ENCODE peak calls at places on chromosomes 11 and 22, in seven cellular contexts. U is NCI-H1417, L is kidney tubule cell, W is HT-29, H is Peyer's patch, R is WTC11, B is LoVo. D is an unnamed sample.

GRCh38 chr11:119832536-119832935 is 103.5 kb upstream of the NECTIN1 start:
- DNase-seq in U (peak), L (peak), W (peak), H (no peak), R (no peak), B (no peak), D (peak)

GRCh38 chr11:110907629-110908028 is 195.4 kb upstream of the ARHGAP20 start:
- DNase-seq in U (no peak), L (peak), W (peak), H (no peak), R (no peak), B (peak), D (peak)

GRCh38 chr22:32696089-32696488 is 105.4 kb upstream of the TIMP3 start:
- DNase-seq in U (no peak), L (no peak), W (no peak), H (no peak), R (no peak), B (no peak), D (no peak)

GRCh38 chr11:6635082-6635932 is 16.1 kb upstream of the TPP1 start:
- DNase-seq in U (no peak), L (peak), W (peak), H (no peak), R (no peak), B (peak), D (no peak)

GRCh38 chr11:128929991-128930390 is 12.7 kb downstream of the TP53AIP1 start:
- DNase-seq in U (no peak), L (peak), W (no peak), H (no peak), R (no peak), B (no peak), D (no peak)

GRCh38 chr22:17412232-17412631 is 43.0 kb downstream of the CECR2 start:
- DNase-seq in U (no peak), L (no peak), W (no peak), H (no peak), R (no peak), B (no peak), D (no peak)

GRCh38 chr11:68954970-68955958 is 25.5 kb downstream of the MRGPRD start:
- DNase-seq in U (no peak), L (peak), W (peak), H (no peak), R (no peak), B (no peak), D (peak)

GRCh38 chr11:117239295-117239694 is 6.8 kb downstream of the RNF214 start:
- DNase-seq in U (no peak), L (peak), W (no peak), H (no peak), R (no peak), B (no peak), D (no peak)

GRCh38 chr11:62137276-62137861 is 13.6 kb downstream of the INCENP start:
- DNase-seq in U (no peak), L (no peak), W (no peak), H (peak), R (no peak), B (no peak), D (no peak)

GRCh38 chr11:1116666-1117390 is 40.9 kb upstream of the MUC5AC start:
- DNase-seq in U (no peak), L (no peak), W (no peak), H (no peak), R (no peak), B (no peak), D (no peak)

GRCh38 chr11:38791346-38791961 is 2193.4 kb upstream of the RAG2 start:
- DNase-seq in U (peak), L (peak), W (peak), H (no peak), R (no peak), B (peak), D (peak)

GRCh38 chr11:85798361-85798760 is 12.6 kb downstream of the SYTL2 start:
- DNase-seq in U (no peak), L (peak), W (no peak), H (no peak), R (no peak), B (no peak), D (no peak)

GRCh38 chr11:115701284-115701875 is 197.2 kb upstream of the CADM1 start:
- DNase-seq in U (no peak), L (no peak), W (no peak), H (no peak), R (no peak), B (no peak), D (no peak)

GRCh38 chr11:115126092-115126491 is 378.1 kb downstream of the CADM1 start:
- DNase-seq in U (no peak), L (peak), W (no peak), H (no peak), R (no peak), B (no peak), D (no peak)

GRCh38 chr11:63912678-63913077 is 4.3 kb downstream of the RCOR2 start:
- DNase-seq in U (no peak), L (no peak), W (no peak), H (no peak), R (no peak), B (no peak), D (no peak)

GRCh38 chr11:132670921-132671675 is 861.2 kb downstream of the OPCML start:
- DNase-seq in U (no peak), L (no peak), W (no peak), H (no peak), R (no peak), B (no peak), D (no peak)

GRCh38 chr11:5443835-5444393 is 2.6 kb upstream of the OR51I1 start:
- DNase-seq in U (no peak), L (no peak), W (no peak), H (no peak), R (no peak), B (no peak), D (no peak)

GRCh38 chr11:15199693-15200092 is 85.0 kb downstream of the INSC start:
- DNase-seq in U (no peak), L (peak), W (no peak), H (no peak), R (no peak), B (peak), D (no peak)

GRCh38 chr11:3837793-3838192 is 3.0 kb downstream of the RHOG start:
- DNase-seq in U (no peak), L (peak), W (no peak), H (peak), R (no peak), B (no peak), D (no peak)

GRCh38 chr22:47057916-47058585 is 295.6 kb downstream of the TBC1D22A start:
- DNase-seq in U (no peak), L (no peak), W (no peak), H (no peak), R (no peak), B (no peak), D (no peak)

GRCh38 chr22:30602049-30602448 is 4.9 kb upstream of the TCN2 start:
- DNase-seq in U (no peak), L (peak), W (peak), H (no peak), R (no peak), B (peak), D (peak)

GRCh38 chr11:10581481-10582019 is 13.1 kb upstream of the LYVE1 start:
- DNase-seq in U (no peak), L (peak), W (no peak), H (peak), R (no peak), B (no peak), D (no peak)

GRCh38 chr11:2767071-2767470 is 67.3 kb upstream of the KCNQ1OT1 start:
- DNase-seq in U (no peak), L (no peak), W (no peak), H (no peak), R (no peak), B (no peak), D (no peak)

GRCh38 chr11:71282581-71283351 is 30.4 kb upstream of the SHANK2 start:
- DNase-seq in U (no peak), L (no peak), W (peak), H (no peak), R (no peak), B (no peak), D (peak)

GRCh38 chr11:118924591-118925585 is 838 bp downstream of the BCL9L start:
- DNase-seq in U (peak), L (peak), W (peak), H (peak), R (peak), B (no peak), D (peak)

GRCh38 chr11:45593992-45594391 is 71.4 kb downstream of the CHST1 start:
- DNase-seq in U (no peak), L (no peak), W (no peak), H (no peak), R (no peak), B (no peak), D (no peak)

GRCh38 chr11:130050272-130050671 is 19.4 kb upstream of the APLP2 start:
- DNase-seq in U (no peak), L (no peak), W (no peak), H (no peak), R (no peak), B (no peak), D (no peak)